ENCODE peak calls at places on chromosomes 3 and 15, in nine cellular contexts. N is effector memory CD8-positive, alpha-beta T cell; E is NCI-H2029 treated with DMSO at 0.1 percent for 48 hours; S is AG08395; X is NCI-H2171 treated with DMSO at 0.1 percent for 48 hours; T is Right ventricle myocardium inferior; I is cardiac fibroblast; G is suprapubic skin; J is omental fat pad. U is an unnamed sample.

GRCh38 chr3:129855454-129856419 is 37.8 kb downstream of the TMCC1 start:
- DNase-seq in N (no peak), E (no peak), S (peak), X (no peak), T (peak), I (peak), G (no peak), J (no peak), U (no peak)

GRCh38 chr3:180804871-180805430 is 107.5 kb upstream of the FXR1 start:
- DNase-seq in N (no peak), E (no peak), S (peak), X (no peak), T (no peak), I (peak), G (no peak), J (no peak), U (no peak)

GRCh38 chr3:24765399-24765798 is 270.7 kb upstream of the THRB start:
- DNase-seq in N (no peak), E (no peak), S (no peak), X (no peak), T (no peak), I (no peak), G (no peak), J (no peak), U (no peak)

GRCh38 chr15:32683906-32684584 is 33.8 kb upstream of the GREM1 start:
- DNase-seq in N (no peak), E (no peak), S (peak), X (no peak), T (no peak), I (peak), G (no peak), J (no peak), U (no peak)

GRCh38 chr15:66284276-66284675 is 9.1 kb upstream of the DIS3L start:
- DNase-seq in N (no peak), E (no peak), S (no peak), X (no peak), T (no peak), I (no peak), G (no peak), J (no peak), U (no peak)

GRCh38 chr15:64158363-64159134 is 4.3 kb downstream of the PPIB start:
- DNase-seq in N (no peak), E (no peak), S (no peak), X (no peak), T (no peak), I (no peak), G (peak), J (no peak), U (no peak)

GRCh38 chr15:70088427-70088826 is 9.3 kb downstream of the TLE3 start:
- DNase-seq in N (no peak), E (peak), S (no peak), X (no peak), T (no peak), I (no peak), G (no peak), J (no peak), U (no peak)

GRCh38 chr3:182617511-182617910 is 175.8 kb upstream of the ATP11B start:
- DNase-seq in N (no peak), E (no peak), S (no peak), X (no peak), T (no peak), I (no peak), G (no peak), J (no peak), U (no peak)

GRCh38 chr15:68729789-68730201 is 90.9 kb downstream of the ANP32A start:
- DNase-seq in N (no peak), E (no peak), S (no peak), X (no peak), T (no peak), I (no peak), G (no peak), J (no peak), U (no peak)

GRCh38 chr3:139252719-139253118 is 91.1 kb upstream of the MRPS22 start:
- DNase-seq in N (no peak), E (no peak), S (no peak), X (no peak), T (no peak), I (no peak), G (no peak), J (no peak), U (no peak)

GRCh38 chr3:171286580-171287249 is 173.5 kb downstream of the TNIK start:
- DNase-seq in N (no peak), E (peak), S (no peak), X (no peak), T (no peak), I (peak), G (no peak), J (no peak), U (peak)

GRCh38 chr15:25776071-25776740 is 86.9 kb downstream of the ATP10A start:
- DNase-seq in N (no peak), E (no peak), S (no peak), X (no peak), T (no peak), I (no peak), G (no peak), J (no peak), U (no peak)

GRCh38 chr3:15315003-15315402 is 17.4 kb downstream of the SH3BP5 start:
- DNase-seq in N (no peak), E (no peak), S (peak), X (no peak), T (no peak), I (no peak), G (no peak), J (no peak), U (no peak)

GRCh38 chr3:80771085-80771484 is 990.4 kb downstream of the GBE1 start:
- DNase-seq in N (no peak), E (no peak), S (no peak), X (no peak), T (no peak), I (peak), G (no peak), J (no peak), U (peak)

GRCh38 chr3:30548605-30549004 is 57.8 kb upstream of the TGFBR2 start:
- DNase-seq in N (no peak), E (no peak), S (no peak), X (peak), T (no peak), I (peak), G (no peak), J (no peak), U (no peak)

GRCh38 chr3:70308760-70309159 is 3.7 kb downstream of the MDFIC2 start:
- DNase-seq in N (no peak), E (no peak), S (no peak), X (peak), T (no peak), I (peak), G (no peak), J (no peak), U (peak)

GRCh38 chr3:12138044-12138443 is 20.7 kb downstream of the TIMP4 start:
- DNase-seq in N (no peak), E (no peak), S (peak), X (no peak), T (no peak), I (peak), G (peak), J (no peak), U (peak)

GRCh38 chr15:76309561-76310330 is 1.5 kb downstream of the ETFA start:
- DNase-seq in N (no peak), E (no peak), S (peak), X (peak), T (no peak), I (peak), G (no peak), J (no peak), U (no peak)

GRCh38 chr3:156207802-156208685 is 87.7 kb downstream of the KCNAB1 start:
- DNase-seq in N (no peak), E (no peak), S (no peak), X (no peak), T (no peak), I (peak), G (no peak), J (no peak), U (no peak)

GRCh38 chr15:80115021-80115420 is 37.8 kb upstream of the FAH start:
- DNase-seq in N (no peak), E (no peak), S (no peak), X (no peak), T (no peak), I (no peak), G (no peak), J (no peak), U (no peak)

GRCh38 chr3:45510519-45510918 is 84.0 kb upstream of the LIMD1 start:
- DNase-seq in N (no peak), E (no peak), S (no peak), X (no peak), T (no peak), I (no peak), G (no peak), J (no peak), U (no peak)

U was measured in HuH-7.